ENCODE peak calls at places on chromosomes 13 and 19, in six cellular contexts. One of them, this sample, is unnamed.
A peak's percentile ranks its signal among the peaks of the same experiment; 100 is the strongest.

GRCh38 chr19:46913852-46914430 is 53.1 kb downstream of the ARHGAP35 start:
- DNase-seq in AG04449: no peak
- DNase-seq in fibroblast of lung: peak; percentile 52
- DNase-seq in H9: no peak
- DNase-seq in CD8-positive, alpha-beta T cell: no peak
- DNase-seq in fibroblast of mammary gland: peak; percentile 47
- DNase-seq in this sample: no peak

GRCh38 chr19:44582581-44583265 is 30.6 kb upstream of the IGSF23 start:
- DNase-seq in AG04449: no peak
- DNase-seq in fibroblast of lung: peak; percentile 28
- DNase-seq in H9: peak; percentile 79
- DNase-seq in CD8-positive, alpha-beta T cell: no peak
- DNase-seq in fibroblast of mammary gland: peak; percentile 31
- DNase-seq in this sample: peak; percentile 55

GRCh38 chr13:50713849-50714248 is 129.6 kb downstream of the DLEU7 start:
- DNase-seq in AG04449: peak; percentile 86
- DNase-seq in fibroblast of lung: peak; percentile 73
- DNase-seq in H9: no peak
- DNase-seq in CD8-positive, alpha-beta T cell: peak; percentile 7
- DNase-seq in fibroblast of mammary gland: peak; percentile 81
- DNase-seq in this sample: peak; percentile 45

GRCh38 chr19:4730740-4731171 is 7.1 kb upstream of the DPP9 start:
- DNase-seq in AG04449: no peak
- DNase-seq in fibroblast of lung: no peak
- DNase-seq in H9: peak; percentile 72
- DNase-seq in CD8-positive, alpha-beta T cell: peak; percentile 50
- DNase-seq in fibroblast of mammary gland: no peak
- DNase-seq in this sample: peak; percentile 39

GRCh38 chr13:36151591-36151990 is 20.4 kb upstream of the DCLK1 start:
- DNase-seq in AG04449: no peak
- DNase-seq in fibroblast of lung: no peak
- DNase-seq in H9: no peak
- DNase-seq in CD8-positive, alpha-beta T cell: no peak
- DNase-seq in fibroblast of mammary gland: no peak
- DNase-seq in this sample: no peak

GRCh38 chr13:112965573-112966115 is 3.4 kb upstream of the MCF2L start:
- DNase-seq in AG04449: no peak
- DNase-seq in fibroblast of lung: no peak
- DNase-seq in H9: no peak
- DNase-seq in CD8-positive, alpha-beta T cell: no peak
- DNase-seq in fibroblast of mammary gland: no peak
- DNase-seq in this sample: no peak

GRCh38 chr19:50639121-50640112 is at the start of gene SYT3:
- DNase-seq in AG04449: no peak
- DNase-seq in fibroblast of lung: peak; percentile 19
- DNase-seq in H9: peak; percentile 78
- DNase-seq in CD8-positive, alpha-beta T cell: no peak
- DNase-seq in fibroblast of mammary gland: peak; percentile 16
- DNase-seq in this sample: no peak

GRCh38 chr13:48653074-48654054 is at the start of gene CYSLTR2:
- DNase-seq in AG04449: no peak
- DNase-seq in fibroblast of lung: peak; percentile 55
- DNase-seq in H9: no peak
- DNase-seq in CD8-positive, alpha-beta T cell: no peak
- DNase-seq in fibroblast of mammary gland: peak; percentile 49
- DNase-seq in this sample: no peak

GRCh38 chr13:111511805-111512504 is 191.5 kb downstream of the TEX29 start:
- DNase-seq in AG04449: no peak
- DNase-seq in fibroblast of lung: no peak
- DNase-seq in H9: peak; percentile 26
- DNase-seq in CD8-positive, alpha-beta T cell: no peak
- DNase-seq in fibroblast of mammary gland: no peak
- DNase-seq in this sample: no peak

GRCh38 chr13:102724923-102725322 is 30.1 kb upstream of the METTL21C start:
- DNase-seq in AG04449: peak; percentile 23
- DNase-seq in fibroblast of lung: peak; percentile 65
- DNase-seq in H9: no peak
- DNase-seq in CD8-positive, alpha-beta T cell: no peak
- DNase-seq in fibroblast of mammary gland: peak; percentile 75
- DNase-seq in this sample: peak; percentile 92

GRCh38 chr13:43180837-43181236 is 157.5 kb downstream of the DNAJC15 start:
- DNase-seq in AG04449: no peak
- DNase-seq in fibroblast of lung: no peak
- DNase-seq in H9: peak; percentile 40
- DNase-seq in CD8-positive, alpha-beta T cell: no peak
- DNase-seq in fibroblast of mammary gland: no peak
- DNase-seq in this sample: no peak

GRCh38 chr13:94829201-94829600 is 116.9 kb upstream of the SOX21 start:
- DNase-seq in AG04449: no peak
- DNase-seq in fibroblast of lung: no peak
- DNase-seq in H9: no peak
- DNase-seq in CD8-positive, alpha-beta T cell: no peak
- DNase-seq in fibroblast of mammary gland: no peak
- DNase-seq in this sample: no peak

GRCh38 chr19:10567696-10568443 is 909 bp downstream of the CDKN2D start:
- DNase-seq in AG04449: no peak
- DNase-seq in fibroblast of lung: no peak
- DNase-seq in H9: no peak
- DNase-seq in CD8-positive, alpha-beta T cell: no peak
- DNase-seq in fibroblast of mammary gland: no peak
- DNase-seq in this sample: no peak

GRCh38 chr13:30743319-30744055 is 8.1 kb downstream of the ALOX5AP start:
- DNase-seq in AG04449: peak; percentile 98
- DNase-seq in fibroblast of lung: peak; percentile 99
- DNase-seq in H9: no peak
- DNase-seq in CD8-positive, alpha-beta T cell: no peak
- DNase-seq in fibroblast of mammary gland: peak; percentile 99
- DNase-seq in this sample: peak; percentile 95

GRCh38 chr19:39099341-39099740 is 15.2 kb downstream of the ACP7 start:
- DNase-seq in AG04449: no peak
- DNase-seq in fibroblast of lung: no peak
- DNase-seq in H9: no peak
- DNase-seq in CD8-positive, alpha-beta T cell: no peak
- DNase-seq in fibroblast of mammary gland: no peak
- DNase-seq in this sample: no peak

GRCh38 chr13:65582160-65582559 is 1648.0 kb downstream of the PCDH9 start:
- DNase-seq in AG04449: no peak
- DNase-seq in fibroblast of lung: no peak
- DNase-seq in H9: peak; percentile 30
- DNase-seq in CD8-positive, alpha-beta T cell: no peak
- DNase-seq in fibroblast of mammary gland: no peak
- DNase-seq in this sample: no peak

GRCh38 chr13:107005577-107005976 is 437.6 kb upstream of the ARGLU1 start:
- DNase-seq in AG04449: no peak
- DNase-seq in fibroblast of lung: no peak
- DNase-seq in H9: no peak
- DNase-seq in CD8-positive, alpha-beta T cell: no peak
- DNase-seq in fibroblast of mammary gland: no peak
- DNase-seq in this sample: no peak

GRCh38 chr19:10961073-10961762 is 388 bp downstream of the SMARCA4 start:
- DNase-seq in AG04449: no peak
- DNase-seq in fibroblast of lung: peak; percentile 31
- DNase-seq in H9: peak; percentile 57
- DNase-seq in CD8-positive, alpha-beta T cell: no peak
- DNase-seq in fibroblast of mammary gland: no peak
- DNase-seq in this sample: peak; percentile 34

GRCh38 chr19:10290876-10291553 is 1.3 kb downstream of the ICAM5 start:
- DNase-seq in AG04449: no peak
- DNase-seq in fibroblast of lung: peak; percentile 40
- DNase-seq in H9: peak; percentile 68
- DNase-seq in CD8-positive, alpha-beta T cell: no peak
- DNase-seq in fibroblast of mammary gland: no peak
- DNase-seq in this sample: peak; percentile 63

GRCh38 chr19:1945899-1946298 is 4.9 kb downstream of the CSNK1G2 start:
- DNase-seq in AG04449: no peak
- DNase-seq in fibroblast of lung: no peak
- DNase-seq in H9: peak; percentile 90
- DNase-seq in CD8-positive, alpha-beta T cell: no peak
- DNase-seq in fibroblast of mammary gland: peak; percentile 49
- DNase-seq in this sample: peak; percentile 41
- TF ChIP-seq CTCF in AG04449: peak; percentile 65
- TF ChIP-seq CTCF in fibroblast of lung: peak; percentile 46
- TF ChIP-seq CTCF in H9: peak; percentile 86
- TF ChIP-seq CTCF in CD8-positive, alpha-beta T cell: peak; percentile 67
- TF ChIP-seq CTCF in fibroblast of mammary gland: peak; percentile 51
- TF ChIP-seq CTCF in this sample: peak; percentile 60

DNA sequence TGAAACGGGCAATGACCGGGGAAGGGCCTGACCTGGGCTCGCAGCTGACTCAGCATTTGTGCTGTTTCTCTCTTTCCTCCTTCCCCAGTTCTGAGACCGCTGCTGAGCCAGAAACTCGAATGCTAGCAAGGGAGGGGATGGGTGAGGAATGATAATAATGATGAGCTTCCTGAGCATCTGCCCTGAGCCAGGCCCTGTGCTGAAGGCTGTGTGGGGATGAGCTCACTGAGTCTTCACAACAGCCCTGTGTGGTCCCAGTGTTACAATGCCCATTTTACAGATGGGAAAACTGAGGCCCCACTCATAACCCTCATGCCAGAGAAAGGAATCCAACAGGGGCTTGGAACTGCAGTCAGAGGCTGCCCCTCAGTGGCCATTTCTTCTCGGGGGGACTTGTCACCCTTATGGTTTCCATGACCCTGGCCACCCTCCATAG is 8.1 kb downstream of the SULT2B1 start:
- DNase-seq in AG04449: no peak
- DNase-seq in fibroblast of lung: no peak
- DNase-seq in H9: peak; percentile 44
- DNase-seq in CD8-positive, alpha-beta T cell: no peak
- DNase-seq in fibroblast of mammary gland: peak; percentile 18
- DNase-seq in this sample: no peak
- TF ChIP-seq CTCF in AG04449: no peak
- TF ChIP-seq CTCF in fibroblast of lung: no peak
- TF ChIP-seq CTCF in H9: peak; percentile 50
- TF ChIP-seq CTCF in CD8-positive, alpha-beta T cell: no peak
- TF ChIP-seq CTCF in fibroblast of mammary gland: peak; percentile 2
- TF ChIP-seq CTCF in this sample: no peak

GRCh38 chr13:44232729-44233128 is 140.9 kb upstream of the SERP2 start:
- DNase-seq in AG04449: no peak
- DNase-seq in fibroblast of lung: no peak
- DNase-seq in H9: no peak
- DNase-seq in CD8-positive, alpha-beta T cell: no peak
- DNase-seq in fibroblast of mammary gland: no peak
- DNase-seq in this sample: no peak

GRCh38 chr13:44237276-44237767 is 136.3 kb upstream of the SERP2 start:
- DNase-seq in AG04449: peak; percentile 65
- DNase-seq in fibroblast of lung: peak; percentile 98
- DNase-seq in H9: no peak
- DNase-seq in CD8-positive, alpha-beta T cell: no peak
- DNase-seq in fibroblast of mammary gland: peak; percentile 99
- DNase-seq in this sample: peak; percentile 95

GRCh38 chr13:44231786-44232516 is 141.7 kb upstream of the SERP2 start:
- DNase-seq in AG04449: peak; percentile 62
- DNase-seq in fibroblast of lung: peak; percentile 95
- DNase-seq in H9: peak; percentile 89
- DNase-seq in CD8-positive, alpha-beta T cell: no peak
- DNase-seq in fibroblast of mammary gland: peak; percentile 97
- DNase-seq in this sample: peak; percentile 99

GRCh38 chr13:44236370-44236769 is 137.3 kb upstream of the SERP2 start:
- DNase-seq in AG04449: no peak
- DNase-seq in fibroblast of lung: peak; percentile 78
- DNase-seq in H9: no peak
- DNase-seq in CD8-positive, alpha-beta T cell: no peak
- DNase-seq in fibroblast of mammary gland: peak; percentile 84
- DNase-seq in this sample: peak; percentile 63

GRCh38 chr13:44234566-44234965 is 139.1 kb upstream of the SERP2 start:
- DNase-seq in AG04449: no peak
- DNase-seq in fibroblast of lung: no peak
- DNase-seq in H9: no peak
- DNase-seq in CD8-positive, alpha-beta T cell: no peak
- DNase-seq in fibroblast of mammary gland: peak; percentile 74
- DNase-seq in this sample: no peak
- TF ChIP-seq CTCF in AG04449: no peak
- TF ChIP-seq CTCF in fibroblast of lung: no peak
- TF ChIP-seq CTCF in H9: no peak
- TF ChIP-seq CTCF in CD8-positive, alpha-beta T cell: no peak
- TF ChIP-seq CTCF in fibroblast of mammary gland: no peak
- TF ChIP-seq CTCF in this sample: no peak

GRCh38 chr13:27728271-27728670 is 64.0 kb upstream of the GSX1 start:
- DNase-seq in AG04449: no peak
- DNase-seq in fibroblast of lung: no peak
- DNase-seq in H9: peak; percentile 42
- DNase-seq in CD8-positive, alpha-beta T cell: no peak
- DNase-seq in fibroblast of mammary gland: no peak
- DNase-seq in this sample: no peak
- TF ChIP-seq CTCF in AG04449: no peak
- TF ChIP-seq CTCF in fibroblast of lung: no peak
- TF ChIP-seq CTCF in H9: peak; percentile 25
- TF ChIP-seq CTCF in CD8-positive, alpha-beta T cell: no peak
- TF ChIP-seq CTCF in fibroblast of mammary gland: no peak
- TF ChIP-seq CTCF in this sample: no peak

DNA sequence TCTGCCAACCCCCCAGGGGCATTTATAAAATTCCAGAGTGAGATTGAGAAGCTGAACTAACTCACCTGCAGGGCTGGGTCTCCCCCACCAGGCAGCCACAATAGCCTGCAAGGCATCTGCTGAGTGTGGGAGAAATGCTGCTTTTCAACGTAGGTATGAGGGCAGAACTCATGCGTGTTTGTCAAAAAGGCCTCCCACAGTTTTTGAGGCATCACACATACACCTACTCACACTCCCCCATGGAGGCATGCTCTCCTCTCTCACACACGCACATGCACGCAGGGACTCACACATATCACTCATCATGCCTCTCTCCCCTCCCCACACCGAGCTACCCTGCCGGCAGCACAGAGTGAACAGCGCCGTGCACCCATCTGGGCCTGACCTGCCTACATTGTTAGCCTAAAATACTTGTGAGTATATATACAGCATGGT is 390.5 kb downstream of the FGF9 start:
- DNase-seq in AG04449: no peak
- DNase-seq in fibroblast of lung: no peak
- DNase-seq in H9: peak; percentile 38
- DNase-seq in CD8-positive, alpha-beta T cell: peak; percentile 21
- DNase-seq in fibroblast of mammary gland: no peak
- DNase-seq in this sample: no peak
- TF ChIP-seq CTCF in AG04449: no peak
- TF ChIP-seq CTCF in fibroblast of lung: no peak
- TF ChIP-seq CTCF in H9: peak; percentile 35
- TF ChIP-seq CTCF in CD8-positive, alpha-beta T cell: peak; percentile 20
- TF ChIP-seq CTCF in fibroblast of mammary gland: no peak
- TF ChIP-seq CTCF in this sample: no peak

This sample was measured in MCF 10A.